ENCODE peak calls at places on chromosome 12, in four cellular contexts. M is GM12878, N is stomach, F is sigmoid colon. Q is an unnamed sample.

GRCh38 chr12:15779925-15780324 is 9.3 kb downstream of the EPS8 start:
- DNase-seq in N (no peak), M (no peak), F (no peak), Q (no peak)

GRCh38 chr12:57610553-57611115 is 601 bp upstream of the ARHGEF25 start:
- DNase-seq in M (no peak), F (peak; percentile 93), N (no peak), Q (no peak)

GRCh38 chr12:34296143-34297041 is 274.1 kb downstream of the ALG10 start:
- DNase-seq in M (no peak), F (peak; percentile 54), N (no peak), Q (peak; percentile 45)

GRCh38 chr12:76375470-76375869 is 27.3 kb upstream of the BBS10 start:
- DNase-seq in F (no peak), M (no peak), N (no peak), Q (no peak)

GRCh38 chr12:12442548-12443071 is 85.7 kb downstream of the BORCS5 start:
- DNase-seq in M (no peak), N (no peak), F (no peak), Q (no peak)

GRCh38 chr12:18998343-18999270 is 130.9 kb upstream of the PLEKHA5 start:
- DNase-seq in F (no peak), N (no peak), M (no peak), Q (no peak)

GRCh38 chr12:51197736-51198567 is 19.9 kb downstream of the POU6F1 start:
- DNase-seq in F (no peak), N (no peak), M (no peak), Q (no peak)

GRCh38 chr12:102976609-102977280 is 19.3 kb downstream of the ASCL1 start:
- DNase-seq in M (no peak), F (no peak), N (no peak), Q (no peak)

GRCh38 chr12:104790296-104791125 is 167.6 kb downstream of the SLC41A2 start:
- DNase-seq in N (peak; percentile 40), M (peak; percentile 13), F (peak; percentile 67), Q (no peak)

GRCh38 chr12:78865297-78865955 is 852 bp downstream of the SYT1 start:
- DNase-seq in F (no peak), M (no peak), N (no peak), Q (no peak)

GRCh38 chr12:109736552-109737108 is 23.0 kb downstream of the FAM222A start:
- DNase-seq in F (peak; percentile 57), N (peak; percentile 25), M (no peak), Q (peak; percentile 44)

GRCh38 chr12:13247596-13247995 is 51.1 kb downstream of the EMP1 start:
- DNase-seq in F (no peak), M (no peak), N (no peak), Q (no peak)

GRCh38 chr12:19131020-19131431 is 1.5 kb downstream of the PLEKHA5 start:
- DNase-seq in N (peak; percentile 33), M (no peak), F (no peak), Q (no peak)

GRCh38 chr12:76690916-76691700 is 72.8 kb upstream of the ZDHHC17 start:
- DNase-seq in F (no peak), N (no peak), M (no peak), Q (no peak)

GRCh38 chr12:26274441-26275312 is 79.3 kb downstream of the SSPN start:
- DNase-seq in N (peak; percentile 85), M (peak; percentile 94), F (peak; percentile 95), Q (peak; percentile 90)

GRCh38 chr12:4994622-4995021 is 49.1 kb upstream of the KCNA5 start:
- DNase-seq in M (no peak), F (no peak), N (no peak), Q (no peak)

GRCh38 chr12:131699434-131699833 is 11.5 kb upstream of the SFSWAP start:
- DNase-seq in N (no peak), M (no peak), F (no peak), Q (no peak)

GRCh38 chr12:102873077-102873476 is 44.0 kb downstream of the PAH start:
- DNase-seq in N (no peak), F (no peak), M (no peak), Q (no peak)

GRCh38 chr12:1855241-1855640 is 34.9 kb downstream of the LRTM2 start:
- DNase-seq in M (no peak), N (no peak), F (no peak), Q (no peak)

GRCh38 chr12:60201891-60202290 is 606.1 kb downstream of the SLC16A7 start:
- DNase-seq in F (no peak), M (no peak), N (no peak), Q (no peak)

GRCh38 chr12:4112734-4113396 is 160.7 kb upstream of the CCND2 start:
- DNase-seq in N (no peak), F (peak; percentile 12), M (no peak), Q (no peak)

GRCh38 chr12:6465467-6466183 is 4.9 kb downstream of the VAMP1 start:
- DNase-seq in N (peak; percentile 53), M (no peak), F (no peak), Q (no peak)

GRCh38 chr12:60101715-60102114 is 505.9 kb downstream of the SLC16A7 start:
- DNase-seq in N (no peak), F (no peak), M (no peak), Q (no peak)

GRCh38 chr12:8080131-8080530 is 1.9 kb upstream of the NECAP1 start:
- DNase-seq in N (no peak), M (no peak), F (no peak), Q (no peak)

GRCh38 chr12:49345840-49346658 is 639 bp upstream of the DNAJC22 start:
- DNase-seq in N (peak; percentile 24), F (peak; percentile 40), M (no peak), Q (peak; percentile 64)

GRCh38 chr12:120642806-120643205 is 2.4 kb downstream of the CABP1 start:
- DNase-seq in F (no peak), N (no peak), M (no peak), Q (no peak)

GRCh38 chr12:68086019-68086603 is 73.4 kb downstream of the IFNG start:
- DNase-seq in M (no peak), N (no peak), F (no peak), Q (no peak)

GRCh38 chr12:8681129-8681902 is 16.5 kb upstream of the RIMKLB start:
- DNase-seq in N (no peak), F (no peak), M (no peak), Q (no peak)

GRCh38 chr12:67382206-67382871 is 113.2 kb downstream of the CAND1 start:
- DNase-seq in N (no peak), M (no peak), F (no peak), Q (no peak)

GRCh38 chr12:120085920-120086319 is 30.6 kb downstream of the RAB35 start:
- DNase-seq in M (no peak), N (no peak), F (no peak), Q (no peak)

GRCh38 chr12:56260921-56261320 is 2.7 kb upstream of the ANKRD52 start:
- DNase-seq in F (no peak), N (no peak), M (no peak), Q (no peak)

GRCh38 chr12:110270125-110270962 is 10.7 kb upstream of the ATP2A2 start:
- DNase-seq in M (no peak), F (peak; percentile 87), N (peak; percentile 36), Q (no peak)

GRCh38 chr12:122870867-122871664 is 24.9 kb downstream of the VPS37B start:
- DNase-seq in M (no peak), F (peak; percentile 72), N (peak; percentile 73), Q (peak; percentile 79)

GRCh38 chr12:112833272-112833671 is 41.7 kb downstream of the RPH3A start:
- DNase-seq in F (no peak), N (no peak), M (no peak), Q (no peak)

GRCh38 chr12:48165089-48166031 is 8.0 kb upstream of the ASB8 start:
- DNase-seq in F (no peak), N (no peak), M (peak; percentile 45), Q (no peak)

GRCh38 chr12:508795-509194 is 49.1 kb downstream of the B4GALNT3 start:
- DNase-seq in N (peak; percentile 57), F (no peak), M (no peak), Q (no peak)

GRCh38 chr12:65015850-65016249 is 105.3 kb downstream of the WIF1 start:
- DNase-seq in F (no peak), M (no peak), N (no peak), Q (no peak)

GRCh38 chr12:47790676-47791350 is 17.8 kb downstream of the SLC48A1 start:
- DNase-seq in F (no peak), M (no peak), N (no peak), Q (no peak)

GRCh38 chr12:24991209-24992049 is 42.5 kb upstream of the BCAT1 start:
- DNase-seq in M (peak; percentile 65), F (no peak), N (no peak), Q (no peak)

GRCh38 chr12:24839268-24839791 is 109.6 kb downstream of the BCAT1 start:
- DNase-seq in M (peak; percentile 99), F (no peak), N (no peak), Q (no peak)

GRCh38 chr12:89756638-89757321 is 48.1 kb upstream of the ATP2B1 start:
- DNase-seq in N (no peak), M (peak; percentile 97), F (no peak), Q (no peak)
- TF ChIP-seq EP300 in N (no peak), M (peak; percentile 98), F (peak; percentile 26), Q (no peak)

DNA sequence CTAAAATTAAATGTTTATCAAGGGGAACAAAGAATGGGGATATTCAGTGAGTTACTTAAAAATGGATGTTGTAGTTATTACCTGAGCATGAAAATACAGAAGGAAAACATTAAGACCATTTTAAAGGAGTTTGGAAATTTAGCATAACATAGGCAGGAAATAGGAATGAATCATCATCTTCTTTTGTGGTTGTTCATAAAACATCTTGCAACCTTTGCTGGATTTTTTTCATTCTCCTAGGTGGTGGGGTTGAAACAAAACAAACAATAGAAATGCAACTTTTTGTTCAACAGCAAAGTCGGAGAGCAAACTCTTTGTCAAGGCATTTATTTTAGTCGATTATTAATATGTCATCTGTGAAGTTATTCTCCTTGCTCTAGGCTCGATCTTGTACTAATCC is 275.1 kb downstream of the IPO8 start:
- DNase-seq in M (no peak), F (no peak), N (no peak), Q (no peak)
- H3K4me1 ChIP-seq in M (no peaks in the 10 kb centered on the region), F (no peaks in the 10 kb centered on the region), N (no peaks in the 10 kb centered on the region), Q (no peaks in the 10 kb centered on the region)

GRCh38 chr12:27711312-27711682 is 665 bp downstream of the MRPS35 start:
- DNase-seq in F (no peak), N (no peak), M (no peak), Q (no peak)
- TF ChIP-seq POLR2AphosphoS5 in F (no peak), N (no peak), M (no peak), Q (no peak)

GRCh38 chr12:27703720-27704452 is 6.7 kb upstream of the MRPS35 start:
- DNase-seq in N (peak; percentile 84), F (no peak), M (peak; percentile 43), Q (no peak)
- TF ChIP-seq EP300 in N (no peak), F (no peak), M (no peak), Q (no peak)

GRCh38 chr12:52494518-52494917 is 1.5 kb upstream of the KRT6A start:
- DNase-seq in N (no peak), M (no peak), F (peak; percentile 87), Q (no peak)
- H3K4me1 ChIP-seq in N (no peaks in the 10 kb centered on the region), M (no peaks in the 10 kb centered on the region), F (peaks cover 35% of the 10 kb centered on the region), Q (peaks cover 43% of the 10 kb centered on the region)

Q was measured in suprapubic skin.